ENCODE peak calls at places on chromosomes 11 and 22, in seven cellular contexts. One of them, this sample, is unnamed.

GRCh38 chr11:71202966-71203365 is 49.4 kb downstream of the SHANK2 start:
- DNase-seq in GM20000: no peak
- DNase-seq in AG08396: no peak
- DNase-seq in IMR-90: no peak
- DNase-seq in heart right ventricle: no peak
- DNase-seq in T47D: no peak
- DNase-seq in HTR-8/SVneo: no peak
- DNase-seq in this sample: no peak

GRCh38 chr11:12125609-12126149 is 15.3 kb downstream of the MICAL2 start:
- DNase-seq in GM20000: no peak
- DNase-seq in AG08396: no peak
- DNase-seq in IMR-90: peak
- DNase-seq in heart right ventricle: no peak
- DNase-seq in T47D: no peak
- DNase-seq in HTR-8/SVneo: no peak
- DNase-seq in this sample: no peak

GRCh38 chr11:133501643-133502535 is 30.4 kb downstream of the OPCML start:
- DNase-seq in GM20000: no peak
- DNase-seq in AG08396: no peak
- DNase-seq in IMR-90: no peak
- DNase-seq in heart right ventricle: no peak
- DNase-seq in T47D: no peak
- DNase-seq in HTR-8/SVneo: no peak
- DNase-seq in this sample: no peak

GRCh38 chr11:70128435-70128906 is 50.4 kb downstream of the ANO1 start:
- DNase-seq in GM20000: no peak
- DNase-seq in AG08396: peak
- DNase-seq in IMR-90: no peak
- DNase-seq in heart right ventricle: no peak
- DNase-seq in T47D: peak
- DNase-seq in HTR-8/SVneo: peak
- DNase-seq in this sample: no peak

GRCh38 chr11:21411597-21411996 is 742.2 kb downstream of the NELL1 start:
- DNase-seq in GM20000: no peak
- DNase-seq in AG08396: no peak
- DNase-seq in IMR-90: no peak
- DNase-seq in heart right ventricle: no peak
- DNase-seq in T47D: no peak
- DNase-seq in HTR-8/SVneo: no peak
- DNase-seq in this sample: no peak

GRCh38 chr11:104206936-104207335 is 43.0 kb upstream of the PDGFD start:
- DNase-seq in GM20000: no peak
- DNase-seq in AG08396: no peak
- DNase-seq in IMR-90: no peak
- DNase-seq in heart right ventricle: no peak
- DNase-seq in T47D: no peak
- DNase-seq in HTR-8/SVneo: no peak
- DNase-seq in this sample: no peak

GRCh38 chr11:72411623-72412532 is 22.5 kb downstream of the CLPB start:
- DNase-seq in GM20000: peak
- DNase-seq in AG08396: no peak
- DNase-seq in IMR-90: no peak
- DNase-seq in heart right ventricle: no peak
- DNase-seq in T47D: no peak
- DNase-seq in HTR-8/SVneo: no peak
- DNase-seq in this sample: no peak

GRCh38 chr11:78037056-78037455 is 14.0 kb upstream of the KCTD14 start:
- DNase-seq in GM20000: no peak
- DNase-seq in AG08396: no peak
- DNase-seq in IMR-90: no peak
- DNase-seq in heart right ventricle: no peak
- DNase-seq in T47D: no peak
- DNase-seq in HTR-8/SVneo: no peak
- DNase-seq in this sample: no peak

GRCh38 chr11:108857382-108857781 is 192.5 kb downstream of the DDX10 start:
- DNase-seq in GM20000: no peak
- DNase-seq in AG08396: no peak
- DNase-seq in IMR-90: no peak
- DNase-seq in heart right ventricle: peak
- DNase-seq in T47D: no peak
- DNase-seq in HTR-8/SVneo: no peak
- DNase-seq in this sample: peak

GRCh38 chr11:36399236-36399635 is 103.1 kb downstream of the PRR5L start:
- DNase-seq in GM20000: no peak
- DNase-seq in AG08396: no peak
- DNase-seq in IMR-90: no peak
- DNase-seq in heart right ventricle: no peak
- DNase-seq in T47D: no peak
- DNase-seq in HTR-8/SVneo: no peak
- DNase-seq in this sample: no peak

GRCh38 chr11:103811870-103812509 is 224.4 kb upstream of the DDI1 start:
- DNase-seq in GM20000: no peak
- DNase-seq in AG08396: no peak
- DNase-seq in IMR-90: no peak
- DNase-seq in heart right ventricle: no peak
- DNase-seq in T47D: no peak
- DNase-seq in HTR-8/SVneo: no peak
- DNase-seq in this sample: no peak

GRCh38 chr22:42581762-42582716 is 28.3 kb downstream of the SERHL2 start:
- DNase-seq in GM20000: peak
- DNase-seq in AG08396: peak
- DNase-seq in IMR-90: peak
- DNase-seq in heart right ventricle: peak
- DNase-seq in T47D: peak
- DNase-seq in HTR-8/SVneo: peak
- DNase-seq in this sample: peak

GRCh38 chr11:108897071-108897481 is 232.2 kb downstream of the DDX10 start:
- DNase-seq in GM20000: no peak
- DNase-seq in AG08396: no peak
- DNase-seq in IMR-90: peak
- DNase-seq in heart right ventricle: no peak
- DNase-seq in T47D: no peak
- DNase-seq in HTR-8/SVneo: no peak
- DNase-seq in this sample: no peak

GRCh38 chr11:11010624-11011127 is 152.8 kb upstream of the ZBED5 start:
- DNase-seq in GM20000: no peak
- DNase-seq in AG08396: peak
- DNase-seq in IMR-90: peak
- DNase-seq in heart right ventricle: peak
- DNase-seq in T47D: no peak
- DNase-seq in HTR-8/SVneo: peak
- DNase-seq in this sample: peak

GRCh38 chr11:124863826-124864165 is 1.4 kb upstream of the ROBO3 start:
- DNase-seq in GM20000: no peak
- DNase-seq in AG08396: no peak
- DNase-seq in IMR-90: no peak
- DNase-seq in heart right ventricle: no peak
- DNase-seq in T47D: no peak
- DNase-seq in HTR-8/SVneo: no peak
- DNase-seq in this sample: no peak